ENCODE peak calls at places on chromosome 1, in five cellular contexts. One of them, this sample, is unnamed.

GRCh38 chr1:88731475-88731874 is 47.4 kb downstream of the PKN2 start:
- DNase-seq in NCI-H1092: peak
- DNase-seq in AML-193: no peak
- DNase-seq in cardiac muscle cell: peak
- DNase-seq in HTR-8/SVneo: peak
- DNase-seq in this sample: peak

GRCh38 chr1:209076688-209077087 is 506.8 kb upstream of the CAMK1G start:
- DNase-seq in NCI-H1092: peak
- DNase-seq in AML-193: peak
- DNase-seq in cardiac muscle cell: peak
- DNase-seq in HTR-8/SVneo: no peak
- DNase-seq in this sample: peak

GRCh38 chr1:42777860-42778259 is 6.9 kb upstream of the TMEM269 start:
- DNase-seq in NCI-H1092: no peak
- DNase-seq in AML-193: peak
- DNase-seq in cardiac muscle cell: peak
- DNase-seq in HTR-8/SVneo: peak
- DNase-seq in this sample: peak

GRCh38 chr1:110094931-110095654 is 17.1 kb upstream of the UBL4B start:
- DNase-seq in NCI-H1092: no peak
- DNase-seq in AML-193: no peak
- DNase-seq in cardiac muscle cell: no peak
- DNase-seq in HTR-8/SVneo: no peak
- DNase-seq in this sample: no peak

GRCh38 chr1:192635041-192635440 is 906 bp upstream of the RGS13 start:
- DNase-seq in NCI-H1092: no peak
- DNase-seq in AML-193: no peak
- DNase-seq in cardiac muscle cell: no peak
- DNase-seq in HTR-8/SVneo: no peak
- DNase-seq in this sample: no peak

GRCh38 chr1:93749894-93750301 is 68.3 kb upstream of the BCAR3 start:
- DNase-seq in NCI-H1092: no peak
- DNase-seq in AML-193: no peak
- DNase-seq in cardiac muscle cell: peak
- DNase-seq in HTR-8/SVneo: no peak
- DNase-seq in this sample: no peak

GRCh38 chr1:169091480-169091941 is 15.0 kb upstream of the ATP1B1 start:
- DNase-seq in NCI-H1092: no peak
- DNase-seq in AML-193: no peak
- DNase-seq in cardiac muscle cell: no peak
- DNase-seq in HTR-8/SVneo: no peak
- DNase-seq in this sample: no peak

GRCh38 chr1:196661345-196661744 is 9.5 kb downstream of the CFH start:
- DNase-seq in NCI-H1092: no peak
- DNase-seq in AML-193: no peak
- DNase-seq in cardiac muscle cell: no peak
- DNase-seq in HTR-8/SVneo: no peak
- DNase-seq in this sample: no peak

GRCh38 chr1:60281360-60281932 is 207.9 kb upstream of the C1orf87 start:
- DNase-seq in NCI-H1092: peak
- DNase-seq in AML-193: peak
- DNase-seq in cardiac muscle cell: peak
- DNase-seq in HTR-8/SVneo: peak
- DNase-seq in this sample: peak

GRCh38 chr1:112956503-112957132 is 622 bp upstream of the SLC16A1 start:
- DNase-seq in NCI-H1092: no peak
- DNase-seq in AML-193: peak
- DNase-seq in cardiac muscle cell: no peak
- DNase-seq in HTR-8/SVneo: no peak
- DNase-seq in this sample: no peak

GRCh38 chr1:185719021-185719420 is 15.2 kb upstream of the HMCN1 start:
- DNase-seq in NCI-H1092: no peak
- DNase-seq in AML-193: no peak
- DNase-seq in cardiac muscle cell: peak
- DNase-seq in HTR-8/SVneo: peak
- DNase-seq in this sample: peak

This sample was measured in SJCRH30.